ENCODE peak calls at places on chromosome 22, in four cellular contexts. B, I, M and Z are unnamed samples.

GRCh38 chr22:25558341-25558740 is 6.1 kb upstream of the GRK3 start:
- DNase-seq in M (no peak), B (no peak), I (no peak), Z (no peak)

GRCh38 chr22:31272522-31273446 is 19.5 kb downstream of the PIK3IP1 start:
- DNase-seq in B (peak; percentile 39), I (no peak), M (peak; percentile 84), Z (peak; percentile 61)

GRCh38 chr22:41285820-41286638 is at the start of gene RANGAP1:
- DNase-seq in M (peak; percentile 99), I (peak; percentile 99), B (peak; percentile 92), Z (peak; percentile 100)

GRCh38 chr22:38828616-38829205 is 15.1 kb downstream of the NPTXR start:
- DNase-seq in I (no peak), M (no peak), B (no peak), Z (no peak)

GRCh38 chr22:45917146-45917545 is 59.8 kb downstream of the WNT7B start:
- DNase-seq in M (no peak), B (no peak), I (no peak), Z (no peak)

GRCh38 chr22:19488285-19488684 is 8.6 kb downstream of the CDC45 start:
- DNase-seq in M (no peak), I (no peak), B (no peak), Z (no peak)

GRCh38 chr22:49667236-49667635 is 160.4 kb downstream of the BRD1 start:
- DNase-seq in B (no peak), M (no peak), I (no peak), Z (no peak)

GRCh38 chr22:49086606-49087157 is 741.0 kb downstream of the BRD1 start:
- DNase-seq in I (no peak), M (no peak), B (no peak), Z (no peak)

GRCh38 chr22:49333206-49333605 is 494.5 kb downstream of the BRD1 start:
- DNase-seq in B (no peak), M (no peak), I (peak; percentile 60), Z (no peak)

GRCh38 chr22:34080501-34080900 is 160.2 kb upstream of the LARGE1 start:
- DNase-seq in B (no peak), M (no peak), I (no peak), Z (no peak)

GRCh38 chr22:33861216-33861875 is 58.9 kb downstream of the LARGE1 start:
- DNase-seq in B (no peak), I (no peak), M (no peak), Z (no peak)

DNA sequence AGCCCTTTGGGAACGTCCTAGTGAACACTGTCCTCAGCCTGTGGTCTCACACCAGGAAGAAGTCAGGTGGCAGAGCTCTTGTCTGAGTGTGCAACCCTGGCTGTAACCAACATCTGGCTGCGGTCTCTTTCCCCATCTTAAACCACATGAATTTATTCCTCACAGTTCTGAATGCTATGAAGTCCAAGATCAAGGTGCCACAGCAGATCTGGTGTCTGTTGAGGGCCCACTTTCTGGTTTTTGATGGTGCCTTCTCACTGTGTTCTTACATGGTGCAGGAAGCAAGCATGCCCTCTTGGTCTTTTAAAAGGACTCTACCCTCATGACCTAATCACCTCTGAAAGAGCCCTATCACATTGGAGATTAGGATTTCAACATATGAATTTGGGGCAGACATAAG is 2.7 kb downstream of the UPB1 start:
- DNase-seq in B (no peak), I (no peak), M (no peak), Z (no peak)
- H3K4me3 ChIP-seq in B (no peak overlapping the region), I (no peak overlapping the region), M (no peak overlapping the region), Z (no peak overlapping the region)

GRCh38 chr22:29457730-29458129 is 19.3 kb downstream of the RFPL1 start:
- DNase-seq in B (peak; percentile 77), I (no peak), M (peak; percentile 66), Z (peak; percentile 47)
- TF ChIP-seq CTCF in B (no peak), I (no peak), M (no peak), Z (no peak)

DNA sequence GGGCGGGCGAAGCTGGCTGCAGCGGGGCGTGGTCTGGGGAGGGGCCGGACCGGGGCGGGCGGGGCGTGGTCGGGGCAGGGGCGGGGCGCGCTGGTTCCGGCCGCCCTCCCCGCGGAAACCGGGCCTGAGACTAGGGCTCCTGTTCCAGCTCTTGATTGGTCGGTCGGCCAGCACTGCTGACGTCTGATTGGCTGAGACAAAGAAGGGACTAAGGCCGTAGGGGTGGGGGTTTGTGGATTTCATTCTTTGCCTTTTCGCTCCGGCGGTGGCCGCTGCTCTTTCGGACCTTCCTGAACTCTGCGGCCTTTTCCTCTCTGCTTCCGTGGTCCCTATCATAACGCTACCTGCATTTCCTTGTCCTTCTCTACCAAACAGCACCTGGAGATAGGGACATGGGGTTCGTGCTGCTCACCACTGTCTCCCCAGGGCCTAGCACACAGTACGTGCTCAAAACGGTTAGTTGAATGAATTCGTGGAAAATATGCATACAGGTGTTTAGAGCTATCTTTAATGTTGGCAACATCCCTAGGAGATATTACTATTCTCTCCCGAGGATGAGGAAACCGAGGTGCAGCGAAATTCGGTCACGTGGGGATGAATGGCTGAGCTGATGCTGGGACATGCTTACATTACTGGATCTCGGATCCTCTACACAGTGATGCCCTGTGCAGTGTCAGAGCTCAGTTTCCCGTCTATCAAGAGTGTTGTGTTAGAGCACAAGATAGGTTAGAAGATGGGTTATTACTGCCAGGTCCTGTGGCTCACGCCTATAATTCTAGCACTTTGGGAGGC is 62.8 kb downstream of the NFAM1 start:
- DNase-seq in M (peak; percentile 87), I (peak; percentile 97), B (peak; percentile 92), Z (peak; percentile 92)
- H3K4me3 ChIP-seq in M (peak overlapping the region; percentile 55), I (peak overlapping the region; percentile 64), B (peak overlapping the region; percentile 47), Z (peak overlapping the region; percentile 55)

GRCh38 chr22:36733271-36733670 is 29.7 kb upstream of the CACNG2 start:
- DNase-seq in I (no peak), B (no peak), M (no peak), Z (no peak)

GRCh38 chr22:36736701-36737320 is 33.3 kb upstream of the CACNG2 start:
- DNase-seq in B (no peak), M (no peak), I (no peak), Z (no peak)

GRCh38 chr22:36732609-36733008 is 29.1 kb upstream of the CACNG2 start:
- DNase-seq in B (no peak), I (no peak), M (no peak), Z (no peak)

GRCh38 chr22:36731916-36732315 is 28.4 kb upstream of the CACNG2 start:
- DNase-seq in M (no peak), I (no peak), B (no peak), Z (no peak)

GRCh38 chr22:36734171-36735058 is 30.9 kb upstream of the CACNG2 start:
- DNase-seq in M (peak; percentile 12), B (no peak), I (no peak), Z (no peak)
- TF ChIP-seq CTCF in M (no peak), B (no peak), I (no peak), Z (no peak)